ENCODE peak calls at places on chromosomes 4 and X, in seven cellular contexts. S is right lobe of liver, X is heart left ventricle, E is BE2C, L is tibial artery, K is heart right ventricle, A is ascending aorta. J is an unnamed sample.
A peak's percentile ranks its signal among the peaks of the same experiment; 100 is the strongest.

GRCh38 chrX:47662144-47662657 is 3.2 kb upstream of the UXT start:
- DNase-seq in S (no peak), X (no peak), E (no peak), L (no peak), K (no peak), A (no peak), J (no peak)

GRCh38 chr4:48924416-48924815 is 17.8 kb upstream of the OCIAD2 start:
- DNase-seq in S (no peak), X (no peak), E (no peak), L (no peak), K (no peak), A (no peak), J (no peak)

GRCh38 chrX:134144231-134144630 is 92.8 kb upstream of the CCDC160 start:
- DNase-seq in S (no peak), X (no peak), E (no peak), L (no peak), K (no peak), A (no peak), J (no peak)

GRCh38 chr4:5572114-5572513 is 136.2 kb downstream of the EVC2 start:
- DNase-seq in S (no peak), X (no peak), E (no peak), L (no peak), K (no peak), A (no peak), J (peak; percentile 46)

GRCh38 chr4:78057135-78057599 is at the start of gene FRAS1:
- DNase-seq in S (no peak), X (peak; percentile 52), E (peak; percentile 82), L (no peak), K (peak; percentile 28), A (no peak), J (no peak)

GRCh38 chr4:26010266-26010665 is 96.2 kb downstream of the SMIM20 start:
- DNase-seq in S (no peak), X (no peak), E (no peak), L (no peak), K (no peak), A (no peak), J (no peak)

GRCh38 chr4:94428884-94429283 is 22.9 kb upstream of the PDLIM5 start:
- DNase-seq in S (no peak), X (no peak), E (no peak), L (no peak), K (no peak), A (no peak), J (no peak)

GRCh38 chr4:105155426-105155825 is 8.8 kb downstream of the TET2 start:
- DNase-seq in S (no peak), X (no peak), E (no peak), L (no peak), K (no peak), A (no peak), J (no peak)

GRCh38 chr4:153345011-153345981 is 808 bp downstream of the MND1 start:
- DNase-seq in S (peak; percentile 74), X (peak; percentile 25), E (peak; percentile 40), L (peak; percentile 72), K (peak; percentile 20), A (peak; percentile 73), J (no peak)

GRCh38 chr4:189117426-189117825 is 823.2 kb upstream of the FRG1 start:
- DNase-seq in S (no peak), X (no peak), E (peak; percentile 29), L (no peak), K (no peak), A (no peak), J (no peak)

GRCh38 chr4:124640037-124640730 is 72.3 kb downstream of the ANKRD50 start:
- DNase-seq in S (no peak), X (no peak), E (no peak), L (no peak), K (no peak), A (no peak), J (no peak)

GRCh38 chrX:96846841-96847240 is 36.9 kb upstream of the RPA4 start:
- DNase-seq in S (no peak), X (no peak), E (no peak), L (no peak), K (no peak), A (no peak), J (no peak)

GRCh38 chrX:135923353-135923752 is 29.8 kb downstream of the SAGE1 start:
- DNase-seq in S (no peak), X (no peak), E (no peak), L (no peak), K (no peak), A (no peak), J (no peak)

GRCh38 chr4:12674184-12674583 is 810.0 kb downstream of the RAB28 start:
- DNase-seq in S (no peak), X (no peak), E (no peak), L (no peak), K (no peak), A (no peak), J (no peak)
- H3K4me1 ChIP-seq in S (no peaks in the 10 kb centered on the region), X (no peaks in the 10 kb centered on the region), E (no peaks in the 10 kb centered on the region), L (no peaks in the 10 kb centered on the region), K (no peaks in the 10 kb centered on the region), A (no peaks in the 10 kb centered on the region), J (no peaks in the 10 kb centered on the region)

GRCh38 chrX:103157511-103158316 is 57.2 kb upstream of the BEX4 start:
- DNase-seq in S (peak; percentile 40), X (no peak), E (peak; percentile 25), L (no peak), K (no peak), A (no peak), J (no peak)
- TF ChIP-seq CTCF in S (peak; percentile 65), X (peak; percentile 51), E (peak; percentile 64), L (peak; percentile 34), K (peak; percentile 57), A (peak; percentile 69), J (peak; percentile 12)

GRCh38 chrX:53283567-53283966 is 2.2 kb upstream of the IQSEC2 start:
- DNase-seq in S (no peak), X (no peak), E (no peak), L (no peak), K (no peak), A (peak; percentile 41), J (no peak)
- H3K4me1 ChIP-seq in S (no peaks in the 10 kb centered on the region), X (peaks cover 34% of the 10 kb centered on the region), E (peaks cover 11% of the 10 kb centered on the region), L (no peaks in the 10 kb centered on the region), K (peaks cover 41% of the 10 kb centered on the region), A (peaks cover 4% of the 10 kb centered on the region), J (peaks cover 57% of the 10 kb centered on the region)

DNA sequence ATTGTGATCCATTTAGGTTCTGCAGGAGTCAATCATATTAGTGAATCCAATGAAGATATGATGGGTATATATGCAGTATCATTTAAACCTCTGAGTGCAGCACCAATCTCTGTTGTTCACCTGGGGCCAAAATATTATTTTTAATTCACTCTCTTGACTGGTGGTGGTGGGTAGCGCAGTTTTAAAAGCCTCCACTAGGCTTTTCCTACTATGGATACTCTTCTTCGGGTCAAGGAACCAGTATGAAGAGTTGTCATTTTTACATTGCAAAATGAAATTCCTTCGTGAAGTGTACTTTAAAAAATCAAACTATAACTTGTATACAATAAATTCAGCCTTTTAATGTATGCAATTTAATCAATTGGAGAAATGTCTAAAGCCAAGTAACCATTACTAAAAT is 56.5 kb downstream of the QRFPR start:
- DNase-seq in S (no peak), X (no peak), E (no peak), L (no peak), K (no peak), A (no peak), J (no peak)
- TF ChIP-seq CTCF in S (no peak), X (no peak), E (no peak), L (no peak), K (no peak), A (no peak), J (no peak)

DNA sequence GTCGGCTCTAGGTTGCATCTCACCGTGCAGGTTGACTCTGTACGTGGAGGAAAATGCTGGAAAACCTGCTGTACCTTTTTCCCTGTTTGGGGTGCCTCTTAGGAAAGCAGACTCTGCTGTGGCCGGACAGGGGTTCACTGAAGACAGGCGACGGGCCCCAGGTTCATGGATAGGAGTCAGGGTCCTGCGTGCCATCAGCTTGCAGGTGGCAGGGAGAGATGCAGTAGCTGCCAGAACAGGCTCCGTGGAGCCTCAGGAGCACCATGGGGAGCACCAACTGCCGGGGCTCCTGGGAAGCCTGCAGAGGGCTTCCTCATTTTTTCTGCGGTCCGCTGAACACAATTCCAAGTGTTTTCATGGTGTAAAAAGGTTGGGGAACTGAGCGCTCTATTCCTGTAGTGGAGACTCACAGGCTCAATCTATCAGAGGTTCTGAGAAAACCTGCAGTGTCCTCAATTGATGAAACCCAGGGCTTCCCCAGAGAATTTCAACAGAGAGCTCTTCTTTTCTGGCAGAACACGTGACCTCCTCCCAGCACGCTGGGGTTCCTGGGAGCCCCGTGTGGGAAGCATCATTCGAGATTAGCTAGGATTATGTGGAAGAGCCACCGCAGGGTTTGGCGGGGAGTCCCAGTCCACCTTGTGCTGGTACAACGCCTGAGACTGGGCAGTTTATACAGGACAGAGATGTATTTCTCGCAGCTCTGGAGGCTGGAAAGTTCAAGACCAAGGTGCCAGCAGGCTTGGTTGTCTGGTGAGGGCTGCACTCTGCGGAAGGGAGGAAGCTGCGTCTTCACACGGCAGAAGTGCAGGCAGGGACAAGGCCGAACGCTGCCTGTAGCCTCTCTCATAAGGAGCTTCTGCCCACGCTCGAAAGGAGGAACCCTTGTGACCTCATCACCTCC is 1.6 kb downstream of the HTRA3 start:
- DNase-seq in S (no peak), X (no peak), E (no peak), L (no peak), K (peak; percentile 12), A (no peak), J (no peak)
- H3K4me1 ChIP-seq in S (no peaks in the 10 kb centered on the region), X (peaks cover 80% of the 10 kb centered on the region), E (peaks cover 29% of the 10 kb centered on the region), L (no peaks in the 10 kb centered on the region), K (peaks cover 82% of the 10 kb centered on the region), A (peaks cover 19% of the 10 kb centered on the region), J (peaks cover 57% of the 10 kb centered on the region)

GRCh38 chr4:155026715-155027114 is 181.7 kb upstream of the NPY2R start:
- DNase-seq in S (no peak), X (no peak), E (no peak), L (no peak), K (no peak), A (no peak), J (no peak)

GRCh38 chr4:155025762-155026457 is 182.5 kb upstream of the NPY2R start:
- DNase-seq in S (peak; percentile 52), X (no peak), E (peak; percentile 46), L (no peak), K (peak; percentile 15), A (no peak), J (no peak)
- TF ChIP-seq CTCF in S (peak; percentile 51), X (peak; percentile 56), E (peak; percentile 53), L (peak; percentile 24), K (peak; percentile 36), A (peak; percentile 37), J (no peak)